ENCODE peak calls at places on chromosomes 3 and 15, in five cellular contexts. L, F, C, J and W are unnamed samples.
A peak's percentile ranks its signal among the peaks of the same experiment; 100 is the strongest.

GRCh38 chr3:140467104-140467577 is 210.7 kb upstream of the TRIM42 start:
- DNase-seq in L (no peak), F (no peak), C (peak; percentile 66), J (no peak), W (no peak)

GRCh38 chr3:191345334-191345733 is 15.0 kb upstream of the UTS2B start:
- DNase-seq in L (no peak), F (no peak), C (no peak), J (peak; percentile 0), W (no peak)

GRCh38 chr15:31016446-31016915 is 25.1 kb upstream of the MTMR10 start:
- DNase-seq in L (no peak), F (peak; percentile 83), C (no peak), J (no peak), W (no peak)

GRCh38 chr3:53222183-53222901 is 33.5 kb downstream of the TKT start:
- DNase-seq in L (no peak), F (no peak), C (no peak), J (no peak), W (no peak)

GRCh38 chr15:55897560-55898336 is 95.7 kb downstream of the NEDD4 start:
- DNase-seq in L (peak; percentile 71), F (peak; percentile 61), C (peak; percentile 91), J (peak; percentile 64), W (no peak)

GRCh38 chr3:177488740-177489139 is 291.5 kb upstream of the TBL1XR1 start:
- DNase-seq in L (no peak), F (no peak), C (no peak), J (no peak), W (no peak)

GRCh38 chr3:24829632-24830229 is 335.1 kb upstream of the THRB start:
- DNase-seq in L (peak; percentile 67), F (no peak), C (peak; percentile 8), J (no peak), W (no peak)

GRCh38 chr3:106823706-106824105 is 553.5 kb upstream of the CCDC54 start:
- DNase-seq in L (no peak), F (no peak), C (no peak), J (no peak), W (no peak)

GRCh38 chr3:49462222-49462621 is 7.8 kb upstream of the DAG1 start:
- DNase-seq in L (no peak), F (peak; percentile 67), C (peak; percentile 61), J (peak; percentile 45), W (no peak)

GRCh38 chr3:175857666-175858270 is 998.6 kb downstream of the NAALADL2 start:
- DNase-seq in L (no peak), F (no peak), C (no peak), J (no peak), W (no peak)

GRCh38 chr3:49411550-49411967 is 217 bp downstream of the RHOA start:
- DNase-seq in L (peak; percentile 81), F (no peak), C (no peak), J (peak; percentile 75), W (no peak)

GRCh38 chr3:131435000-131435399 is 53.4 kb downstream of the NUDT16 start:
- DNase-seq in L (no peak), F (no peak), C (no peak), J (no peak), W (no peak)

GRCh38 chr3:105040026-105040622 is 326.6 kb upstream of the ALCAM start:
- DNase-seq in L (peak; percentile 10), F (peak; percentile 40), C (no peak), J (no peak), W (no peak)

GRCh38 chr15:70121656-70122297 is 24.1 kb upstream of the TLE3 start:
- DNase-seq in L (no peak), F (peak; percentile 80), C (peak; percentile 54), J (no peak), W (no peak)

GRCh38 chr3:47261301-47261700 is 21.3 kb downstream of the KIF9 start:
- DNase-seq in L (no peak), F (peak; percentile 28), C (no peak), J (no peak), W (no peak)

GRCh38 chr15:66145242-66146182 is 108.0 kb downstream of the MEGF11 start:
- DNase-seq in L (peak; percentile 48), F (no peak), C (no peak), J (no peak), W (no peak)

GRCh38 chr15:27036210-27036609 is 65.2 kb downstream of the GABRG3 start:
- DNase-seq in L (no peak), F (no peak), C (no peak), J (no peak), W (no peak)

GRCh38 chr3:89145995-89146394 is 38.6 kb downstream of the EPHA3 start:
- DNase-seq in L (no peak), F (peak; percentile 86), C (peak; percentile 5), J (no peak), W (no peak)

GRCh38 chr15:88403461-88403860 is 63.7 kb downstream of the MRPL46 start:
- DNase-seq in L (no peak), F (no peak), C (no peak), J (no peak), W (no peak)

GRCh38 chr3:152724270-152724669 is 110.7 kb upstream of the P2RY1 start:
- DNase-seq in L (no peak), F (no peak), C (no peak), J (no peak), W (no peak)

GRCh38 chr15:89121414-89121813 is 33.2 kb downstream of the ABHD2 start:
- DNase-seq in L (no peak), F (no peak), C (peak; percentile 77), J (no peak), W (no peak)

GRCh38 chr3:145678401-145678800 is 482.6 kb downstream of the PLOD2 start:
- DNase-seq in L (no peak), F (no peak), C (no peak), J (no peak), W (no peak)

GRCh38 chr3:150307862-150308261 is 100.2 kb upstream of the TSC22D2 start:
- DNase-seq in L (no peak), F (no peak), C (no peak), J (no peak), W (no peak)

GRCh38 chr3:175105066-175105465 is 245.9 kb downstream of the NAALADL2 start:
- DNase-seq in L (no peak), F (peak; percentile 72), C (no peak), J (no peak), W (no peak)

GRCh38 chr3:132879651-132880050 is 157.4 kb upstream of the NPHP3 start:
- DNase-seq in L (peak; percentile 28), F (no peak), C (no peak), J (no peak), W (no peak)

GRCh38 chr15:50315814-50316630 is 39.0 kb downstream of the GABPB1 start:
- DNase-seq in L (peak; percentile 45), F (peak; percentile 68), C (peak; percentile 65), J (peak; percentile 16), W (no peak)

GRCh38 chr3:77186319-77186718 is 146.4 kb downstream of the ROBO2 start:
- DNase-seq in L (no peak), F (no peak), C (no peak), J (no peak), W (no peak)

GRCh38 chr3:14286887-14287496 is 108.4 kb downstream of the LSM3 start:
- DNase-seq in L (no peak), F (no peak), C (no peak), J (no peak), W (no peak)

GRCh38 chr15:82928711-82929110 is 23.8 kb downstream of the HOMER2 start:
- DNase-seq in L (no peak), F (no peak), C (no peak), J (no peak), W (no peak)

GRCh38 chr3:47476644-47477199 is 981 bp upstream of the SCAP start:
- DNase-seq in L (no peak), F (no peak), C (no peak), J (no peak), W (no peak)

GRCh38 chr15:67883228-67883773 is 43.5 kb upstream of the RNU6-1 start:
- DNase-seq in L (no peak), F (no peak), C (no peak), J (peak; percentile 30), W (no peak)

GRCh38 chr3:72255191-72255590 is 470.2 kb upstream of the PROK2 start:
- DNase-seq in L (peak; percentile 27), F (no peak), C (no peak), J (no peak), W (no peak)

GRCh38 chr15:70879386-70879785 is 12.8 kb downstream of the THAP10 start:
- DNase-seq in L (no peak), F (peak; percentile 93), C (no peak), J (no peak), W (no peak)

GRCh38 chr3:58215317-58216025 is 4.7 kb upstream of the DNASE1L3 start:
- DNase-seq in L (no peak), F (no peak), C (no peak), J (no peak), W (no peak)

GRCh38 chr3:58217209-58217811 is 6.5 kb upstream of the DNASE1L3 start:
- DNase-seq in L (peak; percentile 72), F (peak; percentile 51), C (peak; percentile 92), J (no peak), W (no peak)

GRCh38 chr3:58216496-58217197 is 5.9 kb upstream of the DNASE1L3 start:
- DNase-seq in L (no peak), F (no peak), C (no peak), J (no peak), W (no peak)

GRCh38 chr3:58210761-58211477 is at the start of gene DNASE1L3:
- DNase-seq in L (no peak), F (no peak), C (no peak), J (no peak), W (no peak)

GRCh38 chr3:58214484-58215316 is 3.9 kb upstream of the DNASE1L3 start:
- DNase-seq in L (no peak), F (peak; percentile 42), C (peak; percentile 31), J (no peak), W (peak; percentile 96)
- TF ChIP-seq RCOR1 in L (no peak), F (no peak), C (no peak), J (no peak), W (no peak)

GRCh38 chr15:53446376-53446775 is 313.1 kb downstream of the WDR72 start:
- DNase-seq in L (no peak), F (no peak), C (no peak), J (no peak), W (no peak)
- TF ChIP-seq RCOR1 in L (no peak), F (no peak), C (no peak), J (no peak), W (no peak)

DNA sequence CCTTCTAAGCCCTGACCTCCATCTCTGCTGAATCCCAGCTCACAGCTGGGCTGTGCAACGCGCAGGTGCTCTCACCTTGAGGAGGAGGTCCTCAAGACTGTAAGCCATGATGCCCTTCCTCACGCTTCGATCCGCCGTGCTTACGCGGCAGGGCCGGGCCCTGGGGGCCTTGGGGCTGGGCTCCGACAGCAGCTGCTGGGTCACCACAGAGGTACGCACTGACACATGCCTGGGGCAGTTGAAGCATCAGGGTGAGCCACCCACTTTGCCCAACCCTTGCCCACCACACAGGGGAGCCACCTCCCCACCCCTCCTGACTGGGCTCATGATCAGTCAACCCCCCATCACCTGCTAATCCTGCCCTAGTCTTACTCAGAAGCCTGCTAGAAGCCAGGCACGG is 3.1 kb downstream of the CIDEC start:
- DNase-seq in L (no peak), F (no peak), C (no peak), J (no peak), W (no peak)
- TF ChIP-seq RCOR1 in L (no peak), F (no peak), C (no peak), J (no peak), W (no peak)

GRCh38 chr3:61562042-61562809 is 855 bp downstream of the PTPRG start:
- DNase-seq in L (peak; percentile 74), F (peak; percentile 31), C (peak; percentile 19), J (no peak), W (no peak)
- TF ChIP-seq RCOR1 in L (no peak), F (no peak), C (no peak), J (no peak), W (no peak)